ENCODE peak calls at places on chromosomes 2 and 18, in four cellular contexts. H, L, M and U are unnamed samples. For H3K36me3 and H3K9me3, the result is how much of the 10 kb centered on the place peaks cover.

GRCh38 chr2:86280191-86280667 is 57.2 kb downstream of the REEP1 start:
- DNase-seq in H (no peak), L (peak), M (no peak), U (no peak)

GRCh38 chr2:147149589-147150245 is 695.1 kb upstream of the ACVR2A start:
- DNase-seq in H (no peak), M (no peak), L (no peak), U (no peak)

GRCh38 chr2:198162276-198162675 is 357.9 kb downstream of the PLCL1 start:
- DNase-seq in H (no peak), L (no peak), M (no peak), U (no peak)

GRCh38 chr18:37554399-37554787 is 11.2 kb downstream of the CELF4 start:
- DNase-seq in M (no peak), H (no peak), L (no peak), U (no peak)

GRCh38 chr2:8861797-8862196 is 24.4 kb upstream of the KIDINS220 start:
- DNase-seq in H (no peak), L (no peak), M (no peak), U (no peak)

GRCh38 chr18:13374468-13375301 is 156.1 kb downstream of the LDLRAD4 start:
- DNase-seq in L (no peak), H (no peak), M (peak), U (no peak)

GRCh38 chr2:17309741-17310339 is 208.4 kb downstream of the RAD51AP2 start:
- DNase-seq in L (no peak), H (peak), M (no peak), U (peak)

GRCh38 chr18:13823707-13824395 is at the start of gene MC5R:
- DNase-seq in H (peak), L (peak), M (peak), U (peak)

GRCh38 chr2:128585706-128586105 is 267.0 kb upstream of the HS6ST1 start:
- DNase-seq in L (no peak), H (no peak), M (no peak), U (peak)

GRCh38 chr18:52750995-52751394 is 411.0 kb downstream of the DCC start:
- DNase-seq in L (no peak), M (no peak), H (no peak), U (no peak)

DNA sequence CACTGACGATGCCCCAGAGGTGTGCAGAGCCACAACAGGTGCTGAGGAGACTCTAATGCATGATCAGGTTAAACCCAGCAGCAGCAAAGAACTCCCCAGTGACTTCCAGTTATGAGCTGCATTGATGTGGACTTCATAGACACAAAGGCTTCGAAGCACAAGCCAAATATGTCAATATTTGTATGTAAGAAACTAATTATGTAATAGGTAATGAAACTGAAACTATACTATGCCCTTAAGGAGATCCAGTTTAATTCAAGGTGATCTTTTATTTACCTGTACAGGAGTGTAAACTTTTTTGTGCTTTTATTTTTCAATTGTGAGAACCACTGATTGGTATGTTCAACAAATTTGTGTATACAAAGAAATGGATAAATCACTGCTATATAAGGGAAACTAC is 10.1 kb upstream of the TTC27 start:
- DNase-seq in M (no peak), H (no peak), L (no peak), U (no peak)
- H3K36me3 ChIP-seq in M (under half), H (half or more), L (half or more), U (under half)

GRCh38 chr2:239890347-239890746 is 134.8 kb downstream of the NDUFA10 start:
- DNase-seq in H (no peak), L (no peak), M (no peak), U (no peak)

GRCh38 chr2:239886781-239887180 is 138.4 kb downstream of the NDUFA10 start:
- DNase-seq in L (no peak), H (no peak), M (no peak), U (no peak)

GRCh38 chr2:239884875-239885274 is 140.3 kb downstream of the NDUFA10 start:
- DNase-seq in L (no peak), M (no peak), H (no peak), U (no peak)

GRCh38 chr2:239889641-239890055 is 135.5 kb downstream of the NDUFA10 start:
- DNase-seq in H (no peak), L (peak), M (no peak), U (no peak)

DNA sequence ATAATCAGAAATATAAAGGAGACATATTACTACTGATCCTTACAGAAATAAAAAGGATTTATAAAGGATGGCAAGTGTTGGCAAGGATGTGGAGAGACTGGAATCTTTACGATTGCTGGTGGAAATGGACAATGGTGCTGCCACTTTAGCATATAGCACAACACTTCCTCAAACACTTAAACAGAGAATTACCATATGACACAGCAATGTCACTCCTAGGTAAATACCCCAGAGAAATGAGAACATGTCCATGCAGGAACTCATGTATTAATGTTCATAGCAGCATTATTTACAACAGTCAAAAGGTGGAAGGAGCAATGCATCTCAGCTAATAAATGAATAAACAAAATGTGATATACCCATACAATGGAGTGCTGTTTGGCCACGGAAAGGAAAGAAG is 137.5 kb downstream of the NDUFA10 start:
- DNase-seq in H (no peak), L (no peak), M (no peak), U (no peak)
- H3K9me3 ChIP-seq in H (under half), L (under half), M (under half), U (under half)

GRCh38 chr2:69512446-69512845 is 75.2 kb upstream of the NFU1 start:
- DNase-seq in M (no peak), H (no peak), L (peak), U (no peak)

GRCh38 chr2:69510204-69510603 is 73.0 kb upstream of the NFU1 start:
- DNase-seq in L (no peak), M (no peak), H (no peak), U (no peak)

GRCh38 chr2:69505710-69506109 is 68.5 kb upstream of the NFU1 start:
- DNase-seq in M (no peak), L (no peak), H (no peak), U (no peak)

GRCh38 chr2:69509011-69509749 is 71.9 kb upstream of the NFU1 start:
- DNase-seq in M (no peak), L (peak), H (no peak), U (no peak)

DNA sequence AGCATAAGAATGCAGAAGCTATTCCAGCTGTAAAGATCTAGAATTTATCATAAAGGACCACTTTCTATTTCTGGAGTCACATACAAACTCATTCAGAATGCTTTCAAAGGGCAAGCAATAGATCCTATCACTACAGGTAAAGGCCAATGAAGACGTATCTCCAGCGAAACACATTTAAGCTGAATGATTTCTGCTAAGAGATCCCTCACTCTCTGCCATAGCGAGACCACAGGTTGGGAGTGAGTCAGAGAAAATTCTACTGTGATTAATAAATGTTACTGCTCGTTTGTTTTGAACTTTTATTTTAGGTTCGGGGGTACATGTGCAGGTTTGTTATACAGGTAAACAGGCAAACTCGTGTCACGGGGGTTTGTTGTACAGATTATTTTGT is 72.5 kb upstream of the NFU1 start:
- DNase-seq in L (no peak), H (no peak), M (no peak), U (no peak)
- H3K36me3 ChIP-seq in L (half or more), H (half or more), M (under half), U (under half)

GRCh38 chr2:157725856-157726255 is 97.2 kb upstream of the ACVR1C start:
- DNase-seq in L (no peak), M (no peak), H (no peak), U (no peak)
- H3K9me3 ChIP-seq in L (under half), M (under half), H (under half), U (under half)

GRCh38 chr2:222627764-222628163 is 28.1 kb downstream of the FARSB start:
- DNase-seq in M (no peak), H (no peak), L (no peak), U (no peak)
- H3K36me3 ChIP-seq in M (under half), H (half or more), L (half or more), U (under half)

DNA sequence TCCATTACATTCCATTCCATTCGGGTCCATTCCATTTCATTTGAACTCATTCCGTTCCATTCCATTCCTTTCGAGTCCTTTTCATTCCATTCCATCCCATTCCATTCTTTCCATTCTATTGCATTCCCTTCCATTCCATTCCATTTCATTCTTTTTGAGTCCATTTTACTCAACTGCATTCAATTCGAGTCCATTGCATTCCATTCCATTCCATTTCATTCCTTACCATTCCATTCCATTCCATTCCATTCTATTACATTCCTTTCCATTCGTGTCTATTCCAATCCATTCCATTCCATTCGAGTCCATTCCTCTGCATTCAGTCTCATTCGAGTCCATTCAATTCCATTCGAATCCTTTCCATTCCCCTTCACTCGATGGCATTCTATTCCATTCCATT is 1128.8 kb downstream of the RPIA start:
- DNase-seq in M (no peak), H (no peak), L (no peak), U (no peak)
- H3K9me3 ChIP-seq in M (under half), H (under half), L (under half), U (under half)

DNA sequence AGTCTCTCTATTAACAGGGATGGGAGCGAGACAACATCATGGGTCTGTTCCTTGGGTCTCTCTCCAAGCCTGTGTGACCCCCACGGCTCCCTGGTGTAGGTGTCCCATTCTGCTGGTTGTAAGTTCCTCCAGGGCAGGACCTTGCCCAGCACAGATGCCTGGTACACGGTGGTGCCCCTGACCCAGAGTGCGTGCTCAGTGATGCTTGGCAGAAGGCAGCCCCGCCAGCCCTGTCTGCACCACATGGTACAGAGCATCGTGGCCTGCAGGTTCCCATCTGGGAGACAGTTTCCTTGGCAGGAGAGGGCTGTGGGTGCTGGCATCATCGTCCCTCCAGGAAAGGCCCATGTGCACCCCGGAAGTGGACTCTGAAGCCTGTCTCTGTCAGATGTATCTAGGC is 249.0 kb downstream of the KLHL29 start:
- DNase-seq in L (peak), M (peak), H (no peak), U (no peak)
- H3K36me3 ChIP-seq in L (under half), M (under half), H (under half), U (under half)

DNA sequence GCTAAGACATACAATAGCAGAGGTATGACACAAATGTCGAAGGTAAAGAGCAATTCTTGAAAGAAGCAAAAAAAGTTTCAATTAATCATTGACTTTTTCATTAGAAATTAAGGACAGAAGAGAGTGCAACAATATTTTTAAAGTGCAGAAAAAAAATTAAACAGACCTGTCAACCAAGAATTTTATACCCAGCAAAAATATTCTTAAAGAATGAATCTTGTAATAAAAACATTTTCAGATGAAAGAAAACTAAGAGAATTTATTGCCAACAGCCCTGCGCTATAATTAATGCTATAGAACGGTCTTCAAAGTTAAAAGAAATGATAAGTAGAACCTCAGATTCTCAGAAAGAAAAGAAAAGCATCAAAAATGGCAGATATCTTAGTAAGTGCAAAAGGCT is 79.0 kb downstream of the OLA1 start:
- DNase-seq in L (no peak), H (no peak), M (no peak), U (no peak)
- H3K9me3 ChIP-seq in L (under half), H (under half), M (under half), U (under half)

GRCh38 chr2:239391286-239392071 is 9.3 kb downstream of the HDAC4 start:
- DNase-seq in M (no peak), L (peak), H (no peak), U (no peak)
- H3K36me3 ChIP-seq in M (under half), L (under half), H (under half), U (under half)

GRCh38 chr2:31694444-31694843 is 113.7 kb upstream of the SRD5A2 start:
- DNase-seq in L (no peak), H (peak), M (no peak), U (no peak)

GRCh38 chr2:31688282-31688681 is 107.5 kb upstream of the SRD5A2 start:
- DNase-seq in H (no peak), L (no peak), M (no peak), U (no peak)

GRCh38 chr2:31696068-31696467 is 115.3 kb upstream of the SRD5A2 start:
- DNase-seq in M (no peak), H (no peak), L (no peak), U (no peak)

DNA sequence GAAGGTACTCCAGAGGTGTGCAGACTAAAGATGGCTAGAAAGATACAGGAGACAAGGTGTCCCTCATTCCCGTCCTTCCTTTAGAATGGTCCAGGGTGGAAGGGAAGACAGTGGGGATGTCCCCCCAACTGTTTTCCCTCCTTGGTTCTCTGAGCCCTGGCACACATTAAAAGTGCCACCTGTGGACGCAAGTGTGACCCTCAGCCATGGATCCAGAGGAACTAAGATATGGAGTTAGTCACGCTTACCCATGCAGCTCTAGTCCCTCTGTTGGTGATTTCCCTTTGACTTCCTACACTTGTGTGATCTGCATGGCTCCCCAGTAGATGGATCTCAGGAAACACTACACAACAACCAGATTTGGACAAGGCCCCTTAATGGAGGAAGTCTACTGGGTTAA is 113.1 kb upstream of the SRD5A2 start:
- DNase-seq in H (no peak), L (no peak), M (no peak), U (no peak)
- H3K9me3 ChIP-seq in H (under half), L (under half), M (under half), U (under half)